ENCODE peak calls at places on chromosomes 11 and 22, in seven cellular contexts. H, N, A, J, U, I and P are unnamed samples.

GRCh38 chr22:32950366-32950765 is 107.8 kb downstream of the SYN3 start:
- DNase-seq in U (no peak), N (no peak), H (no peak), J (no peak), I (no peak), A (no peak), P (no peak)

GRCh38 chr11:14980854-14981253 is 8.7 kb upstream of the CALCA start:
- DNase-seq in J (no peak), A (no peak), H (peak; percentile 46), I (no peak), U (no peak), N (no peak), P (no peak)

GRCh38 chr11:104926771-104927470 is 28.7 kb upstream of the CASP12 start:
- DNase-seq in H (no peak), I (no peak), A (peak; percentile 21), J (no peak), U (peak; percentile 43), N (no peak), P (no peak)

GRCh38 chr11:69453151-69453550 is 28.3 kb upstream of the LINC01488 start:
- DNase-seq in A (no peak), H (no peak), I (no peak), J (no peak), N (no peak), U (no peak), P (no peak)

GRCh38 chr22:40509401-40510134 is 127.0 kb downstream of the MRTFA start:
- DNase-seq in U (no peak), H (peak; percentile 99), A (no peak), I (no peak), J (no peak), N (no peak), P (no peak)

GRCh38 chr11:106159846-106160245 is 82.4 kb downstream of the AASDHPPT start:
- DNase-seq in I (no peak), U (no peak), J (no peak), A (no peak), H (peak; percentile 27), N (no peak), P (no peak)

GRCh38 chr22:27637604-27638003 is 164.0 kb downstream of the MN1 start:
- DNase-seq in J (no peak), A (no peak), I (no peak), H (no peak), N (no peak), U (no peak), P (no peak)

GRCh38 chr11:59557940-59558643 is 46.8 kb downstream of the OR4D9 start:
- DNase-seq in N (no peak), I (no peak), U (peak; percentile 15), H (peak; percentile 11), J (no peak), A (peak; percentile 41), P (no peak)

GRCh38 chr22:50469377-50470305 is 5.2 kb downstream of the SBF1 start:
- DNase-seq in A (peak; percentile 56), N (peak; percentile 94), J (peak; percentile 93), I (no peak), H (peak; percentile 17), U (no peak), P (peak; percentile 67)

GRCh38 chr11:80390546-80390945 is 949.7 kb upstream of the TENM4 start:
- DNase-seq in J (no peak), A (no peak), N (no peak), U (no peak), H (no peak), I (no peak), P (no peak)

GRCh38 chr11:122723576-122723975 is 68.1 kb downstream of the UBASH3B start:
- DNase-seq in I (no peak), U (no peak), A (no peak), N (peak; percentile 45), J (no peak), H (no peak), P (no peak)

GRCh38 chr11:67484847-67485311 is 2.1 kb downstream of the AIP start:
- DNase-seq in H (no peak), J (no peak), I (no peak), A (no peak), U (no peak), N (peak; percentile 83), P (no peak)

GRCh38 chr22:19098157-19098556 is 24.1 kb downstream of the DGCR2 start:
- DNase-seq in I (no peak), U (no peak), N (no peak), A (no peak), H (no peak), J (no peak), P (no peak)

GRCh38 chr11:94513091-94513490 is 830 bp downstream of the C11orf97 start:
- DNase-seq in J (no peak), A (no peak), I (no peak), U (no peak), N (no peak), H (no peak), P (no peak)

GRCh38 chr11:74849525-74850391 is 99.1 kb downstream of the XRRA1 start:
- DNase-seq in U (peak; percentile 51), I (no peak), N (no peak), H (peak; percentile 60), J (no peak), A (peak; percentile 71), P (no peak)

GRCh38 chr11:97656356-97656755 is 1266.5 kb downstream of the JRKL start:
- DNase-seq in I (no peak), J (no peak), H (no peak), A (no peak), N (no peak), U (no peak), P (no peak)

GRCh38 chr22:39535302-39535805 is 2.8 kb upstream of the RPS19BP1 start:
- DNase-seq in H (no peak), J (no peak), I (no peak), A (peak; percentile 67), U (no peak), N (no peak), P (no peak)

GRCh38 chr22:47138898-47139789 is 376.7 kb downstream of the TBC1D22A start:
- DNase-seq in I (no peak), J (no peak), H (peak; percentile 22), A (no peak), U (no peak), N (no peak), P (no peak)

GRCh38 chr11:2265396-2265795 is 5.0 kb downstream of the ASCL2 start:
- DNase-seq in I (no peak), N (peak; percentile 23), U (no peak), A (no peak), J (no peak), H (no peak), P (peak; percentile 15)

GRCh38 chr22:29148826-29149225 is 56.9 kb upstream of the EMID1 start:
- DNase-seq in J (no peak), H (no peak), N (no peak), A (no peak), U (no peak), I (no peak), P (no peak)